ENCODE peak calls at places on chromosomes 1 and 21, in eight cellular contexts. C, H, O, E, I, T, F and D are unnamed samples.

GRCh38 chr1:160664573-160665051 is 17.8 kb upstream of the SLAMF1 start:
- DNase-seq in C (peak), H (no peak), O (no peak), E (no peak), I (no peak), T (no peak), F (no peak), D (no peak)

GRCh38 chr1:69743146-69743545 is 175.4 kb downstream of the LRRC7 start:
- DNase-seq in C (no peak), H (no peak), O (no peak), E (no peak), I (no peak), T (no peak), F (no peak), D (no peak)

GRCh38 chr1:90720137-90720636 is 3.1 kb upstream of the BARHL2 start:
- DNase-seq in C (no peak), H (no peak), O (no peak), E (no peak), I (no peak), T (no peak), F (no peak), D (no peak)

GRCh38 chr1:10905841-10906655 is 106.4 kb upstream of the TARDBP start:
- DNase-seq in C (no peak), H (no peak), O (no peak), E (no peak), I (no peak), T (no peak), F (no peak), D (peak)

GRCh38 chr1:187921426-187921825 is 1092.7 kb downstream of the PLA2G4A start:
- DNase-seq in C (no peak), H (no peak), O (no peak), E (no peak), I (no peak), T (no peak), F (no peak), D (no peak)

GRCh38 chr21:41361053-41361785 is 608 bp upstream of the MX2 start:
- DNase-seq in C (no peak), H (no peak), O (no peak), E (no peak), I (no peak), T (no peak), F (peak), D (peak)

GRCh38 chr1:8752411-8752810 is 65.0 kb downstream of the RERE start:
- DNase-seq in C (no peak), H (no peak), O (no peak), E (no peak), I (no peak), T (no peak), F (no peak), D (no peak)

GRCh38 chr1:180912801-180913616 is at the start of gene KIAA1614:
- DNase-seq in C (no peak), H (no peak), O (no peak), E (no peak), I (no peak), T (peak), F (no peak), D (no peak)

GRCh38 chr1:162062542-162063015 is 6.9 kb upstream of the NOS1AP start:
- DNase-seq in C (no peak), H (peak), O (peak), E (no peak), I (no peak), T (no peak), F (no peak), D (no peak)

GRCh38 chr1:85884372-85885035 is 176.3 kb upstream of the ZNHIT6 start:
- DNase-seq in C (no peak), H (no peak), O (no peak), E (no peak), I (no peak), T (peak), F (no peak), D (no peak)

GRCh38 chr1:27489973-27490741 is at the start of gene WASF2:
- DNase-seq in C (peak), H (peak), O (peak), E (peak), I (peak), T (peak), F (peak), D (peak)

GRCh38 chr1:244340396-244340795 is 111.3 kb downstream of the ADSS2 start:
- DNase-seq in C (no peak), H (no peak), O (no peak), E (no peak), I (no peak), T (no peak), F (no peak), D (no peak)

GRCh38 chr1:226945106-226945857 is 5.2 kb downstream of the COQ8A start:
- DNase-seq in C (peak), H (peak), O (peak), E (no peak), I (no peak), T (peak), F (no peak), D (no peak)

GRCh38 chr1:200095057-200095577 is 67.6 kb downstream of the NR5A2 start:
- DNase-seq in C (no peak), H (no peak), O (no peak), E (no peak), I (no peak), T (no peak), F (no peak), D (no peak)

GRCh38 chr1:235327559-235328270 is at the start of gene ARID4B:
- DNase-seq in C (no peak), H (peak), O (peak), E (no peak), I (peak), T (no peak), F (no peak), D (peak)

GRCh38 chr1:214901718-214902117 is 180.8 kb upstream of the KCNK2 start:
- DNase-seq in C (no peak), H (no peak), O (no peak), E (no peak), I (no peak), T (no peak), F (no peak), D (no peak)

GRCh38 chr1:33641099-33641830 is 168.8 kb downstream of the ZSCAN20 start:
- DNase-seq in C (no peak), H (no peak), O (no peak), E (no peak), I (peak), T (peak), F (no peak), D (no peak)

GRCh38 chr1:215526147-215526845 is 40.8 kb upstream of the KCTD3 start:
- DNase-seq in C (no peak), H (no peak), O (no peak), E (no peak), I (peak), T (peak), F (no peak), D (no peak)

GRCh38 chr1:233945573-233945972 is 41.1 kb downstream of the SLC35F3 start:
- DNase-seq in C (no peak), H (no peak), O (no peak), E (no peak), I (no peak), T (no peak), F (no peak), D (no peak)

GRCh38 chr1:204924013-204924759 is 53.5 kb downstream of the NFASC start:
- DNase-seq in C (no peak), H (no peak), O (no peak), E (no peak), I (no peak), T (peak), F (no peak), D (no peak)

GRCh38 chr1:246126580-246126979 is 380.5 kb downstream of the SMYD3 start:
- DNase-seq in C (no peak), H (no peak), O (no peak), E (no peak), I (no peak), T (no peak), F (no peak), D (no peak)

GRCh38 chr1:33121728-33122127 is 40.8 kb downstream of the AZIN2 start:
- DNase-seq in C (no peak), H (no peak), O (no peak), E (peak), I (no peak), T (no peak), F (no peak), D (no peak)

GRCh38 chr1:32798679-32799416 is 18.3 kb downstream of the YARS1 start:
- DNase-seq in C (no peak), H (no peak), O (no peak), E (no peak), I (no peak), T (no peak), F (no peak), D (no peak)

GRCh38 chr21:38258803-38259485 is 2.2 kb downstream of the KCNJ15 start:
- DNase-seq in C (no peak), H (no peak), O (no peak), E (no peak), I (no peak), T (no peak), F (no peak), D (no peak)

GRCh38 chr1:156117414-156118174 is 3.1 kb downstream of the LMNA start:
- DNase-seq in C (no peak), H (no peak), O (no peak), E (no peak), I (no peak), T (no peak), F (no peak), D (no peak)

GRCh38 chr21:34180406-34180805 is 107.0 kb downstream of the MRPS6 start:
- DNase-seq in C (no peak), H (no peak), O (no peak), E (no peak), I (no peak), T (no peak), F (no peak), D (no peak)

GRCh38 chr1:210899676-210900075 is 234.3 kb downstream of the KCNH1 start:
- DNase-seq in C (no peak), H (no peak), O (no peak), E (no peak), I (no peak), T (no peak), F (no peak), D (no peak)

GRCh38 chr1:162670928-162671663 is 38.8 kb downstream of the DDR2 start:
- DNase-seq in C (no peak), H (no peak), O (no peak), E (no peak), I (no peak), T (no peak), F (no peak), D (no peak)

GRCh38 chr21:42424848-42425602 is 21.3 kb downstream of the UBASH3A start:
- DNase-seq in C (peak), H (no peak), O (no peak), E (no peak), I (no peak), T (no peak), F (no peak), D (peak)

GRCh38 chr21:17451364-17451869 is 61.4 kb upstream of the CXADR start:
- DNase-seq in C (no peak), H (no peak), O (no peak), E (no peak), I (no peak), T (no peak), F (no peak), D (no peak)

GRCh38 chr1:2258122-2258812 is 30.1 kb downstream of the SKI start:
- DNase-seq in C (no peak), H (no peak), O (no peak), E (no peak), I (no peak), T (no peak), F (no peak), D (no peak)

GRCh38 chr1:41611068-41611931 is 126.8 kb upstream of the EDN2 start:
- DNase-seq in C (no peak), H (no peak), O (no peak), E (peak), I (no peak), T (no peak), F (no peak), D (no peak)

GRCh38 chr1:177847843-177848242 is 122.0 kb downstream of the SEC16B start:
- DNase-seq in C (no peak), H (no peak), O (no peak), E (peak), I (no peak), T (no peak), F (no peak), D (no peak)

GRCh38 chr1:32339363-32339978 is 3.4 kb upstream of the MARCKSL1 start:
- DNase-seq in C (no peak), H (no peak), O (no peak), E (no peak), I (no peak), T (no peak), F (no peak), D (peak)

GRCh38 chr1:51960262-51960661 is 30.2 kb downstream of the RAB3B start:
- DNase-seq in C (no peak), H (no peak), O (no peak), E (no peak), I (no peak), T (peak), F (no peak), D (no peak)

GRCh38 chr1:33347650-33347992 is 26.7 kb upstream of the A3GALT2 start:
- DNase-seq in C (peak), H (no peak), O (no peak), E (no peak), I (no peak), T (no peak), F (no peak), D (no peak)

GRCh38 chr1:166167395-166167922 is 658 bp upstream of the FAM78B start:
- DNase-seq in C (no peak), H (peak), O (no peak), E (no peak), I (no peak), T (peak), F (no peak), D (no peak)

GRCh38 chr1:233328661-233329498 is 1.4 kb downstream of the MAP3K21 start:
- DNase-seq in C (peak), H (no peak), O (peak), E (no peak), I (no peak), T (no peak), F (peak), D (no peak)

GRCh38 chr1:155003766-155004351 is 1.3 kb downstream of the ZBTB7B start:
- DNase-seq in C (peak), H (peak), O (peak), E (no peak), I (peak), T (peak), F (no peak), D (peak)

DNA sequence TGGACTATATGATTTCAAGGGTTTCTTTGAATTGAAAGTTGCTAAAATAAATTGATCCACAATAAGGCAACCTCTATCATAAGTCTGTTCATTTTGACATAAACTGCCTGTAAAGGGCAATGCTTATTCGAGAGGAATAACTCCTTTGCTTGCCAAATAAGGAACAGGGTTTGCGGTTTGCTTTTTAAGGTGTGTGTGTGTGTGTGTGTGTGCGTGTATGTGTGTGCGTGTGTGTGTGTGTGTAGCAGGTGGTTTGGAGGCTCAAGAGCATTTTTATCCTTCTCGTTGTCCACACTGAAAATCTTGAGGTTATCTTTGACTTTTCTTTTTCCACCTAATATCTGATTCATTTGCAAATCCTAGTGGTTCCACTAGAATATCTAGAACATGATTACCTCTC is 13.1 kb upstream of the NGF start:
- DNase-seq in C (no peak), H (no peak), O (no peak), E (no peak), I (no peak), T (no peak), F (no peak), D (no peak)
- TF ChIP-seq CTCF in C (no peak), H (no peak), O (no peak), E (no peak), I (no peak), T (no peak), F (no peak), D (no peak)

DNA sequence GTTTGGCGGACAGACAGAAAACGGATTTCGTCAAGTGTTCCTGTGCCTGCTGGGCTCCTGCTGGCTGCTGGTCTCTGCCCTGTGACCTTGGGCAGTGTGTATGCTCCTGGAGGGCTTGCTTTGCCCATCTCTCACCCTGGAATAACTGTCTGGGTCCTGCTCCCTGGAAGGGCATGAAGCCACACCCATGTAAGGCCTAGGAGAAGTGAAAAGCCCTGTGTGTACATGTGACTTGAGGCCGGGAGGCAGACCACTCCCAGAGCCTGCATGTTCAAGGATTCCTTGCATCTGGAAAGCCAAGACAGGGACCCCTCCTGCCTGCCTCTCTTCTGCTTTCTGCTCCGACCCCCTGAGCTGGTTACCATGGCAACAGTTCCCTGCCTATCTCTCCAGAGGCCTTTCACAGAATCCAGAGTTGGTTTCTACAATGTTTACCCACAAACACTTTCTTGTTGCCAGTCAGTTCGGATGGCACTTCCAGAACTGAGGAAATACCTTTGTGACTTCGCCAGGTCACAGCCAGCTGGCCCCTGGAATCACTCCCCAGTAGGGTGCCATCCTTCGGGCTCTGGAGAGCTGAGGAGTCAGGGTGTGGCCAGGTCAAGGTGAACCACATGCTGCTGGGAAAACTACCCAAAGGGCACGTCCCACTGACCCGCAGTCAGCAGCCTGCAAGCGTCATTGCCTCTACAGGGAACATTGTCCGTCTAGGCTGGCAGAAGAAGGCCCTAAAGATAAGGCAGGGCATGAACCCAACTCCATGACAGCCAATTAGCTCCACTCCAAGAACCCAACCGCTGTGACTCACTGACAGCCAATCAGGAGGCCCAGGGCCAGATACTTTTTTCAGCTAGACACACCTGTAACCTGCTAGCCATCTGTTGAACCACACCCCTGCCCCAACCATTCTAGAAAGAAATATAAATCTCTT is 14.7 kb upstream of the GPR37L1 start:
- DNase-seq in C (peak), H (no peak), O (peak), E (no peak), I (peak), T (peak), F (no peak), D (no peak)
- TF ChIP-seq POLR2AphosphoS5 in C (peak), H (no peak), O (peak), E (no peak), I (no peak), T (no peak), F (no peak), D (no peak)

GRCh38 chr1:44357710-44358109 is 2.7 kb upstream of the ERI3 start:
- DNase-seq in C (no peak), H (no peak), O (no peak), E (no peak), I (no peak), T (no peak), F (no peak), D (no peak)

GRCh38 chr1:44355582-44356305 is 687 bp upstream of the ERI3 start:
- DNase-seq in C (no peak), H (no peak), O (no peak), E (no peak), I (no peak), T (no peak), F (no peak), D (no peak)

GRCh38 chr1:44359234-44359937 is 4.3 kb upstream of the ERI3 start:
- DNase-seq in C (no peak), H (no peak), O (no peak), E (no peak), I (no peak), T (no peak), F (no peak), D (no peak)

GRCh38 chr1:44366576-44366975 is 11.5 kb upstream of the ERI3 start:
- DNase-seq in C (no peak), H (no peak), O (no peak), E (no peak), I (no peak), T (no peak), F (no peak), D (no peak)

GRCh38 chr1:44361478-44361877 is 6.4 kb upstream of the ERI3 start:
- DNase-seq in C (no peak), H (no peak), O (no peak), E (no peak), I (peak), T (peak), F (no peak), D (no peak)
- TF ChIP-seq CTCF in C (no peak), H (no peak), O (no peak), E (no peak), I (peak), T (peak), F (no peak), D (no peak)

GRCh38 chr1:15775706-15776105 is 17.1 kb downstream of the FBLIM1 start:
- DNase-seq in C (no peak), H (no peak), O (no peak), E (no peak), I (no peak), T (no peak), F (no peak), D (no peak)

DNA sequence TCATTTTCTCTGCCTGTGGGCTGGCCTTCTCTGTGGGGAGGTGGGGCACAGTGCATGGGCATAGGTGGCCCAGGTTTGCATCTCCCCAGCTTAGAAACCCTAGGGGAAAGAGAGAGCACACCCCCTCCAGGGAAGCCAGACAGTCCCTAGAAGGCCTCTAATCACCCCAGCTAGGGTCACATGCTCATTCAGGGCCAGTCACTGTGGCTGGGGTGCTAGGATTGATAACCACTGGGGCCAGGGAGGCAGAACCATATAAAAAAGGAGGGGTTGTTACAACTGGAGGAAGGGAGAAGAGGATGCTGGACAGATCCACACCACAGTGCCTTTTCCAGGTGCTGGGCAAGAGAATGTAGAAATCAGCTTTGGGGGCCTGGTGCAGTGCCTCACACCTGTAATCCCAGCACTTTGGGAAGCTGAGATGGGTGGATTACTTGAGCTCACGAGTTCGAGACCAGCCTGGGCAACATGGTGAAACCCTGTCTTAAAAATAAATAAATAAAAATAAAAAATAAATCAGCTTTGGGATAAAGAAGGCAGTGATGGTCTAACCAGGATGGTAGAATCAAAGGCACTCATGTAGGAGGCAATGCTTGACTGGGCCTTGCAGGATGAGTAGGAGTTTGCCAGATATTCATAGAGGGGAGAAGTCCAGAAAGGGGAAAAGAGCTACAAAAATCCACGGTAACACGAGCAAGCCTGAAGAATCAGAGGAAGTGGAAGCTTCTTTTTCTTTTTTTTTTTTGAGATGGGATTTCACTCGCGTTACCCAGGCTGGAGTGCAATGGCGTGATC is 19.5 kb downstream of the FBLIM1 start:
- DNase-seq in C (no peak), H (no peak), O (no peak), E (no peak), I (no peak), T (no peak), F (no peak), D (no peak)
- TF ChIP-seq POLR2AphosphoS5 in C (no peak), H (no peak), O (no peak), E (no peak), I (no peak), T (no peak), F (no peak), D (no peak)

DNA sequence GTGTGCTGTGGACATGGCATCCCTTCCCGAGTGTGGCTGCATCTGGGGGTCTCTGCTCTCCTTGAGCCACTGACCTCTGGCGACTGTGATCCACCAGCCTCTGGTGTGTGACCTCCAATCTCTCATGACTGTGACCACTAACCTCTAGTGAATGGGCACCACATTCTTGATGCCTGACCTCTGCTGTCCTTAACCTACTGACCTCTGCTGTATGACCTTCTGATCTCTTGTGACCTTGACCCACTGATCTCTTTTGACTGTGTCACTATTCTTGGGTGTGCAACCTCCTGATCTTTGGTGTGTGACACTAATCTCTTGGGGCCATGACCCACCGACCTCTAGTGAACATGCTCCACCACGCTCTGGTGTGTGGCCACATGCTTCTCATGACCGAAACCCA is 45.8 kb upstream of the KDM4A start:
- DNase-seq in C (no peak), H (no peak), O (no peak), E (no peak), I (no peak), T (no peak), F (no peak), D (no peak)
- TF ChIP-seq CTCF in C (no peak), H (no peak), O (no peak), E (no peak), I (no peak), T (no peak), F (no peak), D (no peak)